ENCODE peak calls at places on chromosomes 6 and 20, in seven cellular contexts. One of them, this sample, is unnamed.

GRCh38 chr6:115728171-115728570 is 332.5 kb downstream of the FRK start:
- DNase-seq in endothelial cell: no peak
- DNase-seq in neural progenitor cell: no peak
- DNase-seq in GM20000: no peak
- DNase-seq in osteocyte: no peak
- DNase-seq in CD8-positive, alpha-beta T cell: no peak
- DNase-seq in IMR-90: no peak
- DNase-seq in this sample: no peak

GRCh38 chr6:166297606-166298005 is 10.6 kb downstream of the PRR18 start:
- DNase-seq in CD8-positive, alpha-beta T cell: no peak
- DNase-seq in osteocyte: peak; percentile 67
- DNase-seq in neural progenitor cell: no peak
- DNase-seq in endothelial cell: no peak
- DNase-seq in IMR-90: no peak
- DNase-seq in GM20000: no peak
- DNase-seq in this sample: no peak

GRCh38 chr6:121826156-121826810 is 390.8 kb downstream of the GJA1 start:
- DNase-seq in osteocyte: no peak
- DNase-seq in GM20000: no peak
- DNase-seq in IMR-90: peak; percentile 95
- DNase-seq in neural progenitor cell: no peak
- DNase-seq in endothelial cell: no peak
- DNase-seq in CD8-positive, alpha-beta T cell: no peak
- DNase-seq in this sample: no peak

GRCh38 chr20:61949714-61950630 is 115.7 kb downstream of the TAF4 start:
- DNase-seq in endothelial cell: no peak
- DNase-seq in CD8-positive, alpha-beta T cell: no peak
- DNase-seq in neural progenitor cell: no peak
- DNase-seq in IMR-90: no peak
- DNase-seq in GM20000: no peak
- DNase-seq in osteocyte: peak; percentile 76
- DNase-seq in this sample: no peak

GRCh38 chr20:64064145-64064698 is 1.2 kb downstream of the TCEA2 start:
- DNase-seq in CD8-positive, alpha-beta T cell: no peak
- DNase-seq in neural progenitor cell: no peak
- DNase-seq in IMR-90: peak; percentile 32
- DNase-seq in endothelial cell: no peak
- DNase-seq in GM20000: no peak
- DNase-seq in osteocyte: no peak
- DNase-seq in this sample: peak; percentile 67

GRCh38 chr6:41630069-41630468 is 8.2 kb upstream of the MDFI start:
- DNase-seq in CD8-positive, alpha-beta T cell: no peak
- DNase-seq in neural progenitor cell: no peak
- DNase-seq in IMR-90: no peak
- DNase-seq in osteocyte: no peak
- DNase-seq in endothelial cell: no peak
- DNase-seq in GM20000: no peak
- DNase-seq in this sample: no peak

GRCh38 chr6:12339808-12340487 is 49.8 kb downstream of the EDN1 start:
- DNase-seq in osteocyte: no peak
- DNase-seq in CD8-positive, alpha-beta T cell: no peak
- DNase-seq in IMR-90: no peak
- DNase-seq in GM20000: no peak
- DNase-seq in neural progenitor cell: no peak
- DNase-seq in endothelial cell: no peak
- DNase-seq in this sample: no peak

GRCh38 chr6:44223471-44224153 is at the start of gene SLC29A1:
- DNase-seq in neural progenitor cell: peak; percentile 89
- DNase-seq in CD8-positive, alpha-beta T cell: peak; percentile 84
- DNase-seq in IMR-90: peak; percentile 28
- DNase-seq in GM20000: peak; percentile 97
- DNase-seq in osteocyte: no peak
- DNase-seq in endothelial cell: peak; percentile 80
- DNase-seq in this sample: peak; percentile 91

GRCh38 chr6:89011436-89011835 is 48.0 kb upstream of the RNGTT start:
- DNase-seq in IMR-90: no peak
- DNase-seq in CD8-positive, alpha-beta T cell: no peak
- DNase-seq in osteocyte: no peak
- DNase-seq in neural progenitor cell: no peak
- DNase-seq in endothelial cell: no peak
- DNase-seq in GM20000: no peak
- DNase-seq in this sample: no peak

GRCh38 chr20:6081236-6081635 is 27.4 kb upstream of the LRRN4 start:
- DNase-seq in osteocyte: no peak
- DNase-seq in CD8-positive, alpha-beta T cell: no peak
- DNase-seq in IMR-90: peak; percentile 52
- DNase-seq in GM20000: no peak
- DNase-seq in neural progenitor cell: no peak
- DNase-seq in endothelial cell: no peak
- DNase-seq in this sample: no peak

GRCh38 chr6:4460595-4461475 is 315.4 kb upstream of the CDYL start:
- DNase-seq in endothelial cell: no peak
- DNase-seq in neural progenitor cell: peak; percentile 54
- DNase-seq in CD8-positive, alpha-beta T cell: no peak
- DNase-seq in osteocyte: no peak
- DNase-seq in GM20000: no peak
- DNase-seq in IMR-90: peak; percentile 44
- DNase-seq in this sample: no peak

GRCh38 chr6:132937466-132937906 is 123.1 kb downstream of the RPS12 start:
- DNase-seq in osteocyte: no peak
- DNase-seq in GM20000: peak; percentile 6
- DNase-seq in IMR-90: peak; percentile 44
- DNase-seq in CD8-positive, alpha-beta T cell: no peak
- DNase-seq in neural progenitor cell: peak; percentile 77
- DNase-seq in endothelial cell: peak; percentile 60
- DNase-seq in this sample: peak; percentile 80

GRCh38 chr6:57327311-57327710 is 9.9 kb downstream of the PRIM2 start:
- DNase-seq in neural progenitor cell: no peak
- DNase-seq in osteocyte: no peak
- DNase-seq in CD8-positive, alpha-beta T cell: no peak
- DNase-seq in IMR-90: no peak
- DNase-seq in endothelial cell: no peak
- DNase-seq in GM20000: no peak
- DNase-seq in this sample: no peak

GRCh38 chr6:16450821-16451220 is 212.4 kb downstream of the GMPR start:
- DNase-seq in IMR-90: peak; percentile 82
- DNase-seq in endothelial cell: no peak
- DNase-seq in osteocyte: no peak
- DNase-seq in neural progenitor cell: no peak
- DNase-seq in CD8-positive, alpha-beta T cell: no peak
- DNase-seq in GM20000: no peak
- DNase-seq in this sample: no peak

GRCh38 chr6:126527016-126527606 is 187.2 kb downstream of the CENPW start:
- DNase-seq in osteocyte: no peak
- DNase-seq in endothelial cell: no peak
- DNase-seq in neural progenitor cell: peak; percentile 77
- DNase-seq in IMR-90: no peak
- DNase-seq in CD8-positive, alpha-beta T cell: no peak
- DNase-seq in GM20000: no peak
- DNase-seq in this sample: no peak

GRCh38 chr6:64217721-64218603 is 582.4 kb downstream of the PHF3 start:
- DNase-seq in endothelial cell: no peak
- DNase-seq in CD8-positive, alpha-beta T cell: no peak
- DNase-seq in IMR-90: peak; percentile 81
- DNase-seq in GM20000: peak; percentile 23
- DNase-seq in osteocyte: no peak
- DNase-seq in neural progenitor cell: no peak
- DNase-seq in this sample: no peak

GRCh38 chr6:32240686-32241085 is 16.8 kb upstream of the NOTCH4 start:
- DNase-seq in IMR-90: no peak
- DNase-seq in endothelial cell: no peak
- DNase-seq in GM20000: no peak
- DNase-seq in neural progenitor cell: no peak
- DNase-seq in CD8-positive, alpha-beta T cell: no peak
- DNase-seq in osteocyte: no peak
- DNase-seq in this sample: no peak
- TF ChIP-seq CTCF in IMR-90: no peak
- TF ChIP-seq CTCF in endothelial cell: no peak
- TF ChIP-seq CTCF in GM20000: no peak
- TF ChIP-seq CTCF in neural progenitor cell: no peak
- TF ChIP-seq CTCF in CD8-positive, alpha-beta T cell: no peak
- TF ChIP-seq CTCF in osteocyte: no peak
- TF ChIP-seq CTCF in this sample: peak; percentile 38

GRCh38 chr6:145815875-145816274 is 1.3 kb upstream of the FBXO30 start:
- DNase-seq in GM20000: peak; percentile 32
- DNase-seq in osteocyte: no peak
- DNase-seq in neural progenitor cell: no peak
- DNase-seq in endothelial cell: no peak
- DNase-seq in IMR-90: peak; percentile 40
- DNase-seq in CD8-positive, alpha-beta T cell: no peak
- DNase-seq in this sample: no peak

GRCh38 chr6:145814035-145814500 is 527 bp downstream of the FBXO30 start:
- DNase-seq in neural progenitor cell: peak; percentile 75
- DNase-seq in osteocyte: peak; percentile 84
- DNase-seq in IMR-90: no peak
- DNase-seq in GM20000: no peak
- DNase-seq in CD8-positive, alpha-beta T cell: peak; percentile 4
- DNase-seq in endothelial cell: no peak
- DNase-seq in this sample: peak; percentile 12

GRCh38 chr6:145815351-145815772 is 767 bp upstream of the FBXO30 start:
- DNase-seq in CD8-positive, alpha-beta T cell: peak; percentile 10
- DNase-seq in osteocyte: no peak
- DNase-seq in IMR-90: peak; percentile 8
- DNase-seq in endothelial cell: no peak
- DNase-seq in neural progenitor cell: no peak
- DNase-seq in GM20000: peak; percentile 36
- DNase-seq in this sample: no peak

GRCh38 chr6:145813285-145814034 is 1.1 kb downstream of the FBXO30 start:
- DNase-seq in neural progenitor cell: no peak
- DNase-seq in CD8-positive, alpha-beta T cell: no peak
- DNase-seq in endothelial cell: no peak
- DNase-seq in IMR-90: peak; percentile 84
- DNase-seq in osteocyte: no peak
- DNase-seq in GM20000: no peak
- DNase-seq in this sample: no peak

DNA sequence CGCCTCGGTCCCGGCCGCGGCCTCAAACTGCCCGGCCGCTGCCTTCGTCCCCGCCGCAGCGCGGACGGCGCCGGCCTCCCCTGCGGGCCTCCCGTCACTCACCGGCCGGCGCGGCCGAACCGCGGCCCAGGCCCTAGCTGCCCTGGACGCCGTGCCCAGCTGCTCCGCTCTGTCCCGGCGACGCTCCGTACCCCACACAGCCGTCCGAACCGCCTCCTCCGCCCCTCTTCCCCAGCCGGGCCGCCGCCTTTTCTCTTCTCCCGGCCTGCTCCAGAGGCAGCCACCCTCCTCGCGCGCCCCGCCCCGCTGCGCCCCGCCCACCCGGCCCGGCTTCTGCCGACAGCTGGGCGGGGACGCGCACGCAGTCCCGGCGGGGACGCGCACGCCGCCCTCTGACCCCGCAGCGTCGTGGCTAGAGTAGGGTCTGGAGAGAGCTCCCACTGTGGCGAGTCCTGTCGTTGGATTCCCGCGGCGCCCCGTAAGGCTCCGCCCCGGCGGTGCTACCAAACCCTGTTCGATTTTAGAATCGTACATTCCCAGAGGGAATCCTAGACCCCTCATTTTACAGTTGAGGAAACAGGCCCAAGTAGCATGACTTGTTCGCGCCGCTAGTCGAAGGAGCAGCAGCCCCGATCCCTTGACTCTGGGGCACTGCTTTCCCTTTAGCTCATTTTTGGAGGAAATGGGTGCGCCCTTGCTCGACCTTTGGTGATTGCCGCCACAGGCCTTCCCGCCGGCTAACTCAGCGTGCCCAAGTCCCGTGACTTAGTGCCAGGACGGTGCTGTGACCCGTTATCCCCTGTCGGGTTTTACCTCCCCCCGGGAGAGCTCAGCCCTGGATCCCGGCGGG is at the start of gene FBXO30:
- DNase-seq in IMR-90: peak; percentile 80
- DNase-seq in endothelial cell: peak; percentile 91
- DNase-seq in GM20000: peak; percentile 92
- DNase-seq in CD8-positive, alpha-beta T cell: peak; percentile 85
- DNase-seq in osteocyte: peak; percentile 96
- DNase-seq in neural progenitor cell: peak; percentile 94
- DNase-seq in this sample: peak; percentile 83
- TF ChIP-seq CTCF in IMR-90: no peak
- TF ChIP-seq CTCF in endothelial cell: no peak
- TF ChIP-seq CTCF in GM20000: no peak
- TF ChIP-seq CTCF in CD8-positive, alpha-beta T cell: peak; percentile 33
- TF ChIP-seq CTCF in osteocyte: peak; percentile 19
- TF ChIP-seq CTCF in neural progenitor cell: peak; percentile 15
- TF ChIP-seq CTCF in this sample: no peak

DNA sequence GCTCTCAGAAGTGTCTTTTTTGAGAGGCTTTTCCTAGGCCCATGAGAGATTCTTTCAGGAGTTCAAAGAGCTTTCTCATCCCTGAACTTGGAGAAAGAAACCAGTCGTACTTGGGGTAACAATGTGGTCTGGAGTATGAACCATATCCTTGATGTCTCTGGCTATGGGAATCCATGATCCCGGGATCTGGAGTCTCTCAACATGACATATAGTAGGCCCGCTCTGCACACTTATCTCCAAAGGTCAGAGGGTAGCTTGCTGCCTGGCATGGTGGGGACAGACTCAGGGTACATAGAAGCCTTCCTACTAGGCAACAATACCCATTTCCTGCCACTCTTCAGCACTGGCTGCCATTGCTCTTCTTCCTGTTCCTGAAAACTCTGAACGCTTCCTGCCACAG is 42.2 kb upstream of the NFATC2 start:
- DNase-seq in osteocyte: no peak
- DNase-seq in GM20000: no peak
- DNase-seq in neural progenitor cell: no peak
- DNase-seq in CD8-positive, alpha-beta T cell: no peak
- DNase-seq in IMR-90: no peak
- DNase-seq in endothelial cell: no peak
- DNase-seq in this sample: no peak
- TF ChIP-seq CTCF in osteocyte: no peak
- TF ChIP-seq CTCF in GM20000: no peak
- TF ChIP-seq CTCF in neural progenitor cell: no peak
- TF ChIP-seq CTCF in CD8-positive, alpha-beta T cell: no peak
- TF ChIP-seq CTCF in IMR-90: no peak
- TF ChIP-seq CTCF in endothelial cell: no peak
- TF ChIP-seq CTCF in this sample: no peak

GRCh38 chr6:114362396-114362795 is 19.6 kb upstream of the HS3ST5 start:
- DNase-seq in IMR-90: no peak
- DNase-seq in GM20000: no peak
- DNase-seq in CD8-positive, alpha-beta T cell: no peak
- DNase-seq in osteocyte: no peak
- DNase-seq in endothelial cell: no peak
- DNase-seq in neural progenitor cell: no peak
- DNase-seq in this sample: no peak

GRCh38 chr6:114366899-114367298 is 24.1 kb upstream of the HS3ST5 start:
- DNase-seq in GM20000: no peak
- DNase-seq in endothelial cell: no peak
- DNase-seq in neural progenitor cell: no peak
- DNase-seq in osteocyte: no peak
- DNase-seq in CD8-positive, alpha-beta T cell: no peak
- DNase-seq in IMR-90: no peak
- DNase-seq in this sample: no peak

GRCh38 chr6:114367315-114367961 is 24.6 kb upstream of the HS3ST5 start:
- DNase-seq in endothelial cell: no peak
- DNase-seq in CD8-positive, alpha-beta T cell: no peak
- DNase-seq in GM20000: no peak
- DNase-seq in osteocyte: no peak
- DNase-seq in IMR-90: no peak
- DNase-seq in neural progenitor cell: no peak
- DNase-seq in this sample: no peak

GRCh38 chr6:114362957-114363356 is 20.1 kb upstream of the HS3ST5 start:
- DNase-seq in endothelial cell: no peak
- DNase-seq in osteocyte: no peak
- DNase-seq in IMR-90: no peak
- DNase-seq in CD8-positive, alpha-beta T cell: no peak
- DNase-seq in GM20000: no peak
- DNase-seq in neural progenitor cell: peak; percentile 51
- DNase-seq in this sample: no peak

GRCh38 chr6:114364295-114364694 is 21.5 kb upstream of the HS3ST5 start:
- DNase-seq in endothelial cell: no peak
- DNase-seq in IMR-90: peak; percentile 78
- DNase-seq in GM20000: no peak
- DNase-seq in neural progenitor cell: peak; percentile 25
- DNase-seq in CD8-positive, alpha-beta T cell: no peak
- DNase-seq in osteocyte: no peak
- DNase-seq in this sample: peak; percentile 46
- TF ChIP-seq CTCF in endothelial cell: no peak
- TF ChIP-seq CTCF in IMR-90: no peak
- TF ChIP-seq CTCF in GM20000: no peak
- TF ChIP-seq CTCF in neural progenitor cell: no peak
- TF ChIP-seq CTCF in CD8-positive, alpha-beta T cell: no peak
- TF ChIP-seq CTCF in osteocyte: no peak
- TF ChIP-seq CTCF in this sample: no peak